ENCODE peak calls at places on chromosomes 5 and 9, in four cellular contexts. V is OCI-LY7, N is breast epithelium, W is dermis blood vessel endothelial cell. K is an unnamed sample.

GRCh38 chr9:92686954-92687353 is 17.0 kb upstream of the IPPK start:
- DNase-seq in W (peak), N (no peak), V (peak), K (no peak)

GRCh38 chr9:80359291-80359690 is 787.5 kb downstream of the TLE4 start:
- DNase-seq in W (no peak), N (no peak), V (no peak), K (no peak)

GRCh38 chr5:67353500-67353931 is 156.9 kb upstream of the CD180 start:
- DNase-seq in N (no peak), V (no peak), W (no peak), K (no peak)

GRCh38 chr5:147484708-147485020 is 25.2 kb downstream of the DPYSL3 start:
- DNase-seq in N (no peak), W (no peak), V (no peak), K (no peak)

GRCh38 chr9:69173891-69174644 is at the start of gene TJP2:
- DNase-seq in N (peak), V (peak), W (peak), K (peak)

GRCh38 chr9:113960748-113961147 is 84.6 kb downstream of the ZNF618 start:
- DNase-seq in W (no peak), V (no peak), N (no peak), K (no peak)

GRCh38 chr5:78776637-78777036 is 128.1 kb upstream of the LHFPL2 start:
- DNase-seq in W (no peak), N (no peak), V (no peak), K (no peak)

GRCh38 chr9:75001719-75002421 is 26.2 kb downstream of the CARNMT1 start:
- DNase-seq in V (peak), N (no peak), W (peak), K (peak)

GRCh38 chr5:102767864-102768263 is 12.8 kb downstream of the PAM start:
- DNase-seq in V (no peak), N (no peak), W (no peak), K (no peak)

K was measured in neural progenitor cell.